ENCODE peak calls at places on chromosomes 7 and 10, in nine cellular contexts. V, X, E, K, S, F, D, T and O are unnamed samples.

GRCh38 chr10:17643339-17643754 is 604 bp upstream of the STAM start:
- DNase-seq in E (no peak), T (no peak), X (peak), D (peak), F (no peak), S (peak), V (peak), K (no peak), O (peak)

GRCh38 chr7:107799645-107800264 is 3.3 kb downstream of the SLC26A3 start:
- DNase-seq in F (no peak), E (no peak), V (no peak), T (no peak), X (no peak), S (no peak), D (no peak), K (no peak), O (no peak)

GRCh38 chr10:91340613-91341362 is 69.4 kb upstream of the HECTD2 start:
- DNase-seq in D (no peak), X (peak), E (no peak), T (no peak), F (no peak), K (no peak), S (peak), V (no peak), O (no peak)

GRCh38 chr7:41579961-41580935 is 122.6 kb downstream of the INHBA start:
- DNase-seq in T (no peak), S (peak), D (no peak), E (no peak), F (no peak), K (no peak), V (no peak), X (peak), O (no peak)

GRCh38 chr10:125060851-125061556 is 99.4 kb downstream of the CTBP2 start:
- DNase-seq in X (peak), F (no peak), D (peak), V (peak), T (peak), E (peak), S (peak), K (no peak), O (peak)

GRCh38 chr10:5589071-5589962 is 64.6 kb downstream of the CALML3 start:
- DNase-seq in E (no peak), X (no peak), S (peak), K (no peak), T (no peak), F (no peak), D (no peak), V (no peak), O (no peak)

GRCh38 chr7:101941481-101942383 is 124.3 kb downstream of the CUX1 start:
- DNase-seq in D (peak), X (peak), K (no peak), E (no peak), F (no peak), T (peak), V (peak), S (peak), O (no peak)

GRCh38 chr10:13189946-13190345 is 28.6 kb downstream of the MCM10 start:
- DNase-seq in D (no peak), F (no peak), E (no peak), T (no peak), V (no peak), S (no peak), K (no peak), X (peak), O (no peak)

GRCh38 chr7:143882020-143882610 is 19.9 kb downstream of the TCAF1 start:
- DNase-seq in V (peak), K (no peak), D (peak), E (no peak), F (peak), X (peak), T (no peak), S (no peak), O (peak)

GRCh38 chr10:57898231-57898630 is 369.5 kb downstream of the IPMK start:
- DNase-seq in T (no peak), E (no peak), X (no peak), K (no peak), V (no peak), S (peak), D (no peak), F (no peak), O (no peak)

GRCh38 chr10:70508912-70509366 is 30.4 kb downstream of the PALD1 start:
- DNase-seq in T (no peak), F (peak), E (no peak), X (peak), V (peak), D (peak), K (no peak), S (no peak), O (no peak)

GRCh38 chr7:2941201-2941859 is 97.2 kb upstream of the GNA12 start:
- DNase-seq in X (peak), S (no peak), K (no peak), T (no peak), D (no peak), E (peak), F (no peak), V (peak), O (no peak)
- TF ChIP-seq CTCF in X (no peak), S (no peak), K (no peak), T (no peak), D (no peak), E (no peak), F (no peak), V (no peak), O (no peak)

DNA sequence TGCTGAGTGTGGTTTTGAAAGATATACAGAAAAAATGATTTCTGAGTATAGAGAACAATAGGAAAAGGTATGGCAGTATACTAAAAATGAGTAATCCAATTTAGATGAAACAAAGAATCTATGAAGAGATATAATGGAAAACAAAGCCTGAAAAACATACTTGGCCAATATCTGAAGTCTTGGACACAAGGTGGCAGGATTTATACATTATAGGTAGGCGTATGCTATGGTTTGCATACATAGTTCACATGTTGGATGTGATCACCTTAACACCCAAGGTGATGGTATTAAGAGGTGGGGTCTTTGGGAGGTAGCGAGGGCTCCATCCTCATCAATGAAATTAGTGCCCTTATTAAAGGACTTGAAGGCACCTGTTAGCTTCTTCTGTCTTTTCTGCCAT is 34.5 kb upstream of the BPGM start:
- DNase-seq in X (no peak), S (peak), V (no peak), K (no peak), F (no peak), E (no peak), D (no peak), T (no peak), O (no peak)
- TF ChIP-seq CTCF in X (no peak), S (peak), V (no peak), K (no peak), F (no peak), E (no peak), D (no peak), T (no peak), O (no peak)

DNA sequence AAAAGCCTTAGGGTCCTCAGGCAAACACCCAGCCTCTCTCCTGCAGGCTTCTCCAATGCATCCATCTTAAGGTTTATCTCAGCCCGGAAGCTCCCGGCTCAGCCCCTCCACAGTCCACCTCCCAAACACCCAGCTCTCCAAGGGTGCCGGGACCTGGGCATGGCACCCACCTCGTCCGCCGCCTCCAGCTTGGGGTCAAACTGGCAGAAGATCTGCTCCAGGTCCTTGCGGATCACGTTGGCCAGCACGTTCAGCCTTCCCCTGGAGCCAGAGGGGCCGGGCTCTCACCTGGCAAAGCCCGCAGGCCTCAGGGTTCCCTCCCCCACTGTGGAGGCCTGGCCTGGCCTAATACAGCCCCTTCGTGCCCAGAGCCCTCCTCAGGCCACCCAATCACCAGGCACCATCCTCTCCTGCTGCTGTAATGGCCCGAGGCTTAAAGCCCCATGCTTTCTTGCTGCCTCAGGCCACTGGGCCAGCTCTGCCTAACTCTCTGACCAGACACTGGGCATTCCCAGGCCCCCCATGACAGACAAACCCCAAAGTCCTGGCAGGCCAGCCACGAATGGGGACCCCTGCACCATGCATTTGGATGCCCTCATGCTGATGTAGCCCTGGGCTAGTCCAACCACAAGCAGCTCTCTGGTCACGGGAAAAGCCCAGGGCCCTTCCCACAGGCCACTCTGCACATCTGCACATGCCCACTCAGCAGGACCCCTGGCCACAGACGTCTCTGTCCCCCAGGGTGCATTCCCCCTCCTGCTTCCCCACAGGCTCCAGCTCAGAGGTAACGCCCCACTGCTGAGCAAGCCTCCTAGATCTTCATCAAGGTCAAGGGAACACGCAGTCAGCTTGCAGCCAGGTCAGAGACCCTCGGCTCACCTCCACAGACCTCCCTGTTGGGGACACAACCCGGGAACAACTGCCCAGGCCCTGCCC is 12.3 kb downstream of the OGDHL start:
- DNase-seq in S (no peak), K (no peak), T (no peak), X (no peak), F (no peak), E (peak), D (no peak), V (no peak), O (no peak)
- TF ChIP-seq CTCF in S (no peak), K (no peak), T (no peak), X (no peak), F (no peak), E (no peak), D (no peak), V (no peak), O (no peak)

GRCh38 chr10:60238408-60239100 is 151.1 kb downstream of the ANK3 start:
- DNase-seq in F (peak), S (peak), X (peak), D (no peak), K (peak), V (no peak), E (no peak), T (peak), O (no peak)
- TF ChIP-seq CTCF in F (no peak), S (peak), X (peak), D (no peak), K (peak), V (no peak), E (no peak), T (peak), O (peak)

GRCh38 chr7:121079425-121080169 is 91.1 kb downstream of the CPED1 start:
- DNase-seq in S (peak), F (no peak), X (peak), T (no peak), E (no peak), V (no peak), K (no peak), D (no peak), O (no peak)
- TF ChIP-seq CTCF in S (peak), F (no peak), X (peak), T (no peak), E (no peak), V (no peak), K (no peak), D (no peak), O (peak)

GRCh38 chr10:42722575-42722974 is 60.0 kb upstream of the BMS1 start:
- DNase-seq in E (no peak), V (no peak), X (no peak), K (no peak), T (no peak), S (no peak), D (no peak), F (no peak), O (no peak)
- TF ChIP-seq CTCF in E (no peak), V (no peak), X (no peak), K (no peak), T (no peak), S (no peak), D (no peak), F (no peak), O (no peak)